ENCODE peak calls at places on chromosomes 16 and 17, in six cellular contexts. D is mesenchymal stem cell, C is IMR-90, Y is H9, B is H1, G is trophoblast cell. E is an unnamed sample.

GRCh38 chr17:31825961-31826691 is 32.9 kb downstream of the COPRS start:
- DNase-seq in G (no peak), D (no peak), C (peak; percentile 34), Y (no peak), B (no peak), E (no peak)

GRCh38 chr16:54342001-54342776 is 55.6 kb upstream of the IRX3 start:
- DNase-seq in D (peak; percentile 17), C (no peak), B (no peak), Y (no peak), G (peak; percentile 91), E (no peak)

GRCh38 chr17:59572301-59572924 is 7.0 kb downstream of the DHX40 start:
- DNase-seq in Y (no peak), B (no peak), C (peak; percentile 35), G (no peak), D (peak; percentile 45), E (no peak)

GRCh38 chr16:29992371-29992967 is 2.9 kb downstream of the HIRIP3 start:
- DNase-seq in C (peak; percentile 63), Y (no peak), G (no peak), B (no peak), D (peak; percentile 12), E (no peak)

GRCh38 chr16:57145046-57145963 is 40.5 kb downstream of the PSME3IP1 start:
- DNase-seq in B (no peak), C (no peak), G (no peak), D (no peak), Y (peak; percentile 27), E (no peak)

GRCh38 chr17:5446786-5447185 is 7.8 kb upstream of the C1QBP start:
- DNase-seq in G (no peak), B (no peak), Y (no peak), D (no peak), C (no peak), E (no peak)

GRCh38 chr17:65785109-65785508 is 223.7 kb upstream of the AXIN2 start:
- DNase-seq in G (no peak), B (no peak), D (peak; percentile 83), C (peak; percentile 97), Y (no peak), E (no peak)

GRCh38 chr17:78787444-78787843 is 5.4 kb upstream of the CYTH1 start:
- DNase-seq in B (no peak), G (peak; percentile 45), Y (no peak), D (no peak), C (no peak), E (no peak)

GRCh38 chr17:58786586-58787295 is 31.1 kb downstream of the PPM1E start:
- DNase-seq in D (peak; percentile 15), B (no peak), G (peak; percentile 27), C (peak; percentile 87), Y (no peak), E (no peak)

GRCh38 chr17:65218261-65218660 is 81.1 kb downstream of the RGS9 start:
- DNase-seq in B (no peak), G (no peak), C (no peak), Y (no peak), D (no peak), E (no peak)

GRCh38 chr16:86761117-86761971 is 183.0 kb downstream of the FOXL1 start:
- DNase-seq in B (peak; percentile 92), Y (peak; percentile 82), G (no peak), D (peak; percentile 66), C (peak; percentile 68), E (peak; percentile 48)

GRCh38 chr16:11740567-11740966 is 2.1 kb downstream of the TXNDC11 start:
- DNase-seq in Y (no peak), D (peak; percentile 16), C (no peak), G (no peak), B (no peak), E (no peak)
- H3K4me1 ChIP-seq in Y (no peaks in the 10 kb centered on the region), D (peaks cover 9% of the 10 kb centered on the region), C (peaks cover 14% of the 10 kb centered on the region), G (peaks cover 4% of the 10 kb centered on the region), B (peaks cover 2% of the 10 kb centered on the region), E (no peaks in the 10 kb centered on the region)

GRCh38 chr17:18360518-18360917 is 2.8 kb downstream of the SHMT1 start:
- DNase-seq in G (no peak), C (no peak), D (no peak), B (no peak), Y (no peak), E (no peak)

GRCh38 chr17:18362509-18363020 is 785 bp downstream of the SHMT1 start:
- DNase-seq in C (no peak), B (peak; percentile 54), Y (peak; percentile 48), G (peak; percentile 92), D (peak; percentile 30), E (peak; percentile 9)

GRCh38 chr17:18364166-18364565 is 816 bp upstream of the SHMT1 start:
- DNase-seq in C (no peak), Y (no peak), D (no peak), G (no peak), B (no peak), E (no peak)

GRCh38 chr17:18361837-18362380 is 1.4 kb downstream of the SHMT1 start:
- DNase-seq in C (no peak), Y (no peak), G (no peak), B (no peak), D (no peak), E (no peak)

GRCh38 chr17:18363021-18363941 is at the start of gene SHMT1:
- DNase-seq in B (peak; percentile 96), G (peak; percentile 98), C (peak; percentile 77), D (peak; percentile 87), Y (peak; percentile 99), E (peak; percentile 85)
- H4K8ac ChIP-seq in B (peak within 1 kb of the TSS; percentile 94), G (peak within 1 kb of the TSS; percentile 75), C (peak within 1 kb of the TSS; percentile 82), D (peak within 1 kb of the TSS; percentile 64), Y (no peak within 1 kb of the TSS), E (peak within 1 kb of the TSS; percentile 43)

GRCh38 chr16:51035110-51035498 is 116.0 kb downstream of the SALL1 start:
- DNase-seq in B (no peak), C (no peak), D (peak; percentile 3), Y (no peak), G (no peak), E (no peak)
- H2AFZ ChIP-seq in B (no peak overlapping the region), C (no peak overlapping the region), D (no peak overlapping the region), Y (no peak overlapping the region), G (no peak overlapping the region), E (no peak overlapping the region)

GRCh38 chr17:50637829-50638571 is 3.3 kb downstream of the ABCC3 start:
- DNase-seq in G (no peak), D (no peak), Y (no peak), C (no peak), B (no peak), E (no peak)

GRCh38 chr17:50636804-50637195 is 2.1 kb downstream of the ABCC3 start:
- DNase-seq in Y (no peak), D (no peak), B (no peak), C (no peak), G (no peak), E (no peak)

GRCh38 chr17:50638851-50639767 is 4.4 kb downstream of the ABCC3 start:
- DNase-seq in G (peak; percentile 73), D (peak; percentile 91), B (no peak), Y (peak; percentile 67), C (peak; percentile 97), E (no peak)

GRCh38 chr17:50636145-50636803 is 1.6 kb downstream of the ABCC3 start:
- DNase-seq in C (no peak), B (no peak), Y (no peak), D (no peak), G (no peak), E (no peak)

DNA sequence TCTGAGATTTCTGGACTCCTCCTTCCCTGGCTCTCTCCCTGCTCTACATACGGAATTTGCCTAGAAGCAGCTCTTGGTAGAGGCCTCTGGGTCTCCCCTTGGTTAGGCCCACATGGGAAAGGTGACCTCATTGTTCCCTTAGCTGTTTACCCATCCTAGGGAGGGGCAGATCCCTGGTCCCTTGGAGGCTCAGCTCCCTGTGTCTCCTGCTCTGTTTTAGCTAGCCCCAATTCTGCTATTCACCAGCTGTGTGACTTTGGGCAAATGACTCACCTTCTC is 3.8 kb downstream of the ABCC3 start:
- DNase-seq in G (no peak), C (peak; percentile 50), Y (no peak), D (no peak), B (no peak), E (no peak)
- H3K4me1 ChIP-seq in G (peaks cover 29% of the 10 kb centered on the region), C (peaks cover 44% of the 10 kb centered on the region), Y (no peaks in the 10 kb centered on the region), D (peaks cover 62% of the 10 kb centered on the region), B (peaks cover 5% of the 10 kb centered on the region), E (peaks cover 12% of the 10 kb centered on the region)

DNA sequence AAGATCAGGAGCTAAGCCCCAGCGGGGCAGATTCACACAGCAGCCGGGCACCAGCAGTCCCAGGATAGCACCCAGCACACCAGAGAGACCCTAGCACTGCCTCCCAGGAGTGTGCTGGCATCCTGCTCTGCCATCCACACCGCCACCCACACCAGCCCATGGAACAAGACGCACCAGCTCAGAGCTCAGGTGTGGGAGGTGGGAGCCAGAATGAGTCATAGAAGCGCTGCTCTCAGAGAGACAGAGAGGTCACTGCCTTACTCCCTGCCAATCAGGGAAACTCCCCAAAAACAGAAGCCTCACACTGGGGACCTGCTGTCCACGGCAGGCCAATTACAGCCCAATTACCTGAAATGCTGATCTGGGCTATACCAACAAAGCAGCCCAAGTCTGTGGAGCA is 64.9 kb downstream of the CDYL2 start:
- DNase-seq in Y (no peak), D (no peak), G (no peak), C (no peak), B (no peak), E (no peak)
- H4K8ac ChIP-seq in Y (no peak overlapping the region), D (no peak overlapping the region), G (no peak overlapping the region), C (no peak overlapping the region), B (no peak overlapping the region), E (no peak overlapping the region)

DNA sequence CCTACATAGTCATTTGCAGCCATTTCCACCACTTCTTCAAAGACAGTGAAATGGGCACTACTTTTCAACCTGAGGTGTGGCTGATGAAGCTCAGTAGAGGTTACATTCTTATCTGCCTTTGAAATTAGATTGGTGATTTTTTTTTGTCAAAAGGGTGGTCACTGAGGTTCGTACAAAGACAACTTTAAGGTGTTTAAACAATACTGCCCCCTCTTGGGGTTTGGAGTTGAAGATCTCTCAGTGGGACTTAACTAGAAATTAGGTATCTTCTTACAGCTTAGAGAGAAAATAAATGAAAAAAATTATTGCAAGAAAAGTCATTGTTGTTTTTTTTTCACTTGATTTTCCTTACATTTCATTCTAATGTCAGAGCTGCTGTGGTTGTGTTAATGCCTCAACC is 713.2 kb downstream of the CDH11 start:
- DNase-seq in G (no peak), C (no peak), B (no peak), Y (no peak), D (no peak), E (no peak)
- H2AFZ ChIP-seq in G (no peak overlapping the region), C (no peak overlapping the region), B (no peak overlapping the region), Y (no peak overlapping the region), D (no peak overlapping the region), E (no peak overlapping the region)

DNA sequence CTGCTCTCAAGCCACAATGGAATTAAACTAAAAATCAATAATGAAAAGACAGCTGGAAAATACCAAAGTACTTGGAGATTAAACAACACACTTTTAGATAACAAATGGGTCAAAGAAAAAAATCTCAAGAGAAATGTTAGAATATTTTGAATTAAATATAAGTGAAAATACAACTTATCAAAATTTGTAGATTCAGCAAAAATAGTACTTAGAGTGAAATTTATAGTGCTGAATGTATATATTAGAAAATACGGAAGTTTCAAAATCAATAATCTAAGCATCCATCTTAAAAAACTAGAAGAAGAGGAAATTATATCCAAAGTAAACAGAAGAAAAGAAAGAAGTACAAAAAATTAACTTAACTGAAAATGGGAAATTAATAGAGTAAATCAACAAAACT is 179.2 kb upstream of the CDH11 start:
- DNase-seq in Y (no peak), C (no peak), B (no peak), G (no peak), D (no peak), E (no peak)
- H3K4me1 ChIP-seq in Y (no peaks in the 10 kb centered on the region), C (peaks cover 2% of the 10 kb centered on the region), B (no peaks in the 10 kb centered on the region), G (peaks cover 7% of the 10 kb centered on the region), D (no peaks in the 10 kb centered on the region), E (no peaks in the 10 kb centered on the region)